ENCODE peak calls at places on chromosomes 1 and 21, in ten cellular contexts. V is suprapubic skin; L is CD8-positive, alpha-beta T cell; C is CD4-positive, CD25-positive, alpha-beta regulatory T cell; B is GM23248; J is PC-9; W is adrenal gland; M is CD8-positive, alpha-beta memory T cell; U is neural progenitor cell; E is body of pancreas. A is an unnamed sample.
A peak's percentile ranks its signal among the peaks of the same experiment; 100 is the strongest.

GRCh38 chr1:150164769-150165168 is 15.1 kb downstream of the PLEKHO1 start:
- DNase-seq in V (no peak), L (no peak), C (no peak), B (no peak), J (no peak), W (no peak), M (no peak), U (no peak), E (no peak), A (no peak)

GRCh38 chr1:228010921-228011320 is 4.1 kb downstream of the WNT3A start:
- DNase-seq in V (no peak), L (no peak), C (no peak), B (no peak), J (no peak), W (peak; percentile 18), M (no peak), U (no peak), E (peak; percentile 6), A (no peak)

GRCh38 chr1:20187813-20188454 is 1.6 kb upstream of the PLA2G2C start:
- DNase-seq in V (no peak), L (no peak), C (no peak), B (no peak), J (no peak), W (no peak), M (no peak), U (no peak), E (no peak), A (no peak)

GRCh38 chr1:11967028-11967547 is 13.2 kb upstream of the MFN2 start:
- DNase-seq in V (no peak), L (no peak), C (no peak), B (peak; percentile 25), J (peak; percentile 42), W (peak; percentile 68), M (no peak), U (peak; percentile 61), E (peak; percentile 63), A (no peak)

GRCh38 chr1:200479816-200480215 is 70.0 kb upstream of the ZNF281 start:
- DNase-seq in V (no peak), L (no peak), C (no peak), B (no peak), J (no peak), W (no peak), M (no peak), U (no peak), E (no peak), A (no peak)

GRCh38 chr1:77565321-77565720 is 117.1 kb downstream of the ZZZ3 start:
- DNase-seq in V (no peak), L (no peak), C (no peak), B (no peak), J (peak; percentile 21), W (no peak), M (no peak), U (no peak), E (no peak), A (no peak)

GRCh38 chr1:8663915-8664331 is 153.5 kb downstream of the RERE start:
- DNase-seq in V (no peak), L (no peak), C (no peak), B (peak; percentile 70), J (no peak), W (peak; percentile 73), M (no peak), U (no peak), E (no peak), A (no peak)

GRCh38 chr1:184387069-184387870 is 441 bp downstream of the C1orf21 start:
- DNase-seq in V (peak; percentile 78), L (peak; percentile 75), C (peak; percentile 5), B (peak; percentile 63), J (no peak), W (peak; percentile 70), M (peak; percentile 80), U (peak; percentile 60), E (peak; percentile 43), A (no peak)

GRCh38 chr1:70719164-70719563 is 308.1 kb downstream of the CTH start:
- DNase-seq in V (no peak), L (no peak), C (no peak), B (peak; percentile 10), J (no peak), W (no peak), M (no peak), U (no peak), E (no peak), A (no peak)

GRCh38 chr1:71792264-71792663 is 490.1 kb downstream of the NEGR1 start:
- DNase-seq in V (no peak), L (no peak), C (no peak), B (no peak), J (no peak), W (no peak), M (no peak), U (no peak), E (no peak), A (no peak)

GRCh38 chr1:87115317-87115885 is 201.0 kb downstream of the HS2ST1 start:
- DNase-seq in V (no peak), L (no peak), C (no peak), B (peak; percentile 83), J (peak; percentile 49), W (no peak), M (no peak), U (no peak), E (no peak), A (no peak)

GRCh38 chr1:31549807-31550620 is 26.3 kb upstream of the TINAGL1 start:
- DNase-seq in V (no peak), L (no peak), C (no peak), B (peak; percentile 41), J (peak; percentile 84), W (no peak), M (no peak), U (no peak), E (no peak), A (no peak)

GRCh38 chr1:31552489-31552888 is 23.8 kb upstream of the TINAGL1 start:
- DNase-seq in V (no peak), L (no peak), C (no peak), B (no peak), J (no peak), W (no peak), M (no peak), U (no peak), E (no peak), A (no peak)

GRCh38 chr1:31548899-31549806 is 27.2 kb upstream of the TINAGL1 start:
- DNase-seq in V (peak; percentile 91), L (peak; percentile 78), C (peak; percentile 77), B (peak; percentile 85), J (peak; percentile 93), W (peak; percentile 98), M (peak; percentile 72), U (peak; percentile 87), E (peak; percentile 93), A (peak; percentile 77)

GRCh38 chr1:31548518-31548898 is 27.8 kb upstream of the TINAGL1 start:
- DNase-seq in V (no peak), L (no peak), C (no peak), B (no peak), J (no peak), W (no peak), M (no peak), U (no peak), E (peak; percentile 23), A (no peak)

DNA sequence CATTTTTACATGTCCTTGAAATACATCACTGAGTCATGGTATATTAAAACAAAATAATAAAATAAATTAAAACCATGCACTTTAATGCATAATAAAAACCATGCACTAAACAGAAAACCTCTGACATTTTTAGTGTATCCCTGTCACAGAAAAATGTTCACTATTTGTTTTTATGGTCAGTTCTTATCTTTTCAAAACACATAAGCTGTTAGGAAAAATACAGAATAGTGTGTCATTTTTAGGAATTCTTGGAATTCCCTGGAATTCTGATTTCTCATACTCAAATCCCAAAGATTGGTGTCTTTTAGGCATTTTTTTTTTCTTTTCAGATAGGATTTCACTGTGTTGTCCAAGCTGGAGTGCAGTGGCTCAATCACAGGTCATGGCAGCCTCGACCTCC is 25.1 kb upstream of the TINAGL1 start:
- DNase-seq in V (no peak), L (no peak), C (no peak), B (no peak), J (peak; percentile 29), W (no peak), M (no peak), U (no peak), E (no peak), A (no peak)
- H3K4me1 ChIP-seq in V (peaks cover 18% of the 10 kb centered on the region), L (peaks cover 4% of the 10 kb centered on the region), C (peaks cover 3% of the 10 kb centered on the region), B (peaks cover 13% of the 10 kb centered on the region), J (peaks cover 27% of the 10 kb centered on the region), W (peaks cover 17% of the 10 kb centered on the region), M (peaks cover 5% of the 10 kb centered on the region), U (peaks cover 5% of the 10 kb centered on the region), E (peaks cover 15% of the 10 kb centered on the region), A (peaks cover 8% of the 10 kb centered on the region)

GRCh38 chr1:36159614-36160387 is 3.8 kb downstream of the MAP7D1 start:
- DNase-seq in V (no peak), L (no peak), C (no peak), B (no peak), J (no peak), W (no peak), M (no peak), U (no peak), E (no peak), A (no peak)

GRCh38 chr1:36160388-36160948 is 4.5 kb downstream of the MAP7D1 start:
- DNase-seq in V (no peak), L (no peak), C (no peak), B (no peak), J (no peak), W (no peak), M (no peak), U (no peak), E (no peak), A (no peak)

GRCh38 chr1:36161656-36162531 is 5.9 kb downstream of the MAP7D1 start:
- DNase-seq in V (no peak), L (peak; percentile 72), C (peak; percentile 58), B (peak; percentile 62), J (peak; percentile 82), W (no peak), M (peak; percentile 55), U (no peak), E (peak; percentile 44), A (no peak)

GRCh38 chr1:36162680-36163079 is 6.7 kb downstream of the MAP7D1 start:
- DNase-seq in V (no peak), L (no peak), C (no peak), B (no peak), J (no peak), W (no peak), M (no peak), U (no peak), E (no peak), A (no peak)

GRCh38 chr1:36160949-36161485 is 5.1 kb downstream of the MAP7D1 start:
- DNase-seq in V (no peak), L (peak; percentile 68), C (peak; percentile 53), B (peak; percentile 83), J (no peak), W (peak; percentile 78), M (peak; percentile 66), U (peak; percentile 86), E (no peak), A (peak; percentile 39)
- H3K4me3 ChIP-seq in V (peak overlapping the region; percentile 47), L (peak overlapping the region; percentile 59), C (peak overlapping the region; percentile 82), B (peak overlapping the region; percentile 70), J (no peak overlapping the region), W (peak overlapping the region; percentile 30), M (peak overlapping the region; percentile 78), U (peak overlapping the region; percentile 40), E (no peak overlapping the region), A (peak overlapping the region; percentile 44)

GRCh38 chr21:16322423-16322822 is 592.6 kb downstream of the USP25 start:
- DNase-seq in V (no peak), L (no peak), C (no peak), B (peak; percentile 9), J (no peak), W (no peak), M (no peak), U (no peak), E (no peak), A (no peak)
- H3K27ac ChIP-seq in V (no peak overlapping the region), L (no peak overlapping the region), C (no peak overlapping the region), B (no peak overlapping the region), J (no peak overlapping the region), W (no peak overlapping the region), M (no peak overlapping the region), U (no peak overlapping the region), E (no peak overlapping the region), A (no peak overlapping the region)

GRCh38 chr1:230103341-230104173 is 36.5 kb downstream of the GALNT2 start:
- DNase-seq in V (no peak), L (no peak), C (no peak), B (peak; percentile 63), J (no peak), W (no peak), M (no peak), U (no peak), E (no peak), A (no peak)
- H3K4me1 ChIP-seq in V (peaks cover 34% of the 10 kb centered on the region), L (peaks cover 31% of the 10 kb centered on the region), C (peaks cover 25% of the 10 kb centered on the region), B (peaks cover 48% of the 10 kb centered on the region), J (peaks cover 58% of the 10 kb centered on the region), W (peaks cover 63% of the 10 kb centered on the region), M (peaks cover 23% of the 10 kb centered on the region), U (peaks cover 40% of the 10 kb centered on the region), E (peaks cover 71% of the 10 kb centered on the region), A (peaks cover 14% of the 10 kb centered on the region)